ENCODE peak calls at places on chromosomes 13 and 19, in four cellular contexts. L is NCI-H345, M is tibial nerve, N is left lung. Y is an unnamed sample.

GRCh38 chr13:50161052-50161451 is 145.8 kb downstream of the KCNRG start:
- DNase-seq in L (no peak), N (no peak), M (no peak), Y (no peak)

GRCh38 chr13:110359840-110360301 is 52.8 kb downstream of the COL4A2 start:
- DNase-seq in L (no peak), M (no peak), N (no peak), Y (no peak)

GRCh38 chr19:47485210-47485609 is 1.2 kb upstream of the KPTN start:
- DNase-seq in L (no peak), M (no peak), N (no peak), Y (no peak)

GRCh38 chr13:59269476-59269875 is 894.3 kb downstream of the DIAPH3 start:
- DNase-seq in M (no peak), L (no peak), N (no peak), Y (no peak)

GRCh38 chr13:78881054-78881453 is 222.1 kb upstream of the OBI1 start:
- DNase-seq in N (no peak), M (no peak), L (peak), Y (no peak)

GRCh38 chr19:55490478-55491436 is 2.5 kb downstream of the SSC5D start:
- DNase-seq in M (no peak), N (peak), L (no peak), Y (no peak)

GRCh38 chr13:110651726-110652230 is 36.4 kb downstream of the NAXD start:
- DNase-seq in M (no peak), N (peak), L (no peak), Y (no peak)

GRCh38 chr19:58560007-58560887 is 1.8 kb upstream of the UBE2M start:
- DNase-seq in M (no peak), N (peak), L (no peak), Y (no peak)

GRCh38 chr13:79450110-79450509 is 30.8 kb upstream of the NDFIP2 start:
- DNase-seq in L (no peak), M (no peak), N (no peak), Y (no peak)

GRCh38 chr19:57773488-57773887 is 4.0 kb downstream of the ZNF586 start:
- DNase-seq in M (no peak), N (no peak), L (no peak), Y (peak)

GRCh38 chr19:50580970-50581636 is 12.9 kb upstream of the LRRC4B start:
- DNase-seq in N (no peak), M (no peak), L (no peak), Y (no peak)

GRCh38 chr19:364496-365287 is 20.1 kb upstream of the MIER2 start:
- DNase-seq in M (no peak), L (no peak), N (no peak), Y (no peak)

GRCh38 chr19:45469835-45470146 is 2.0 kb downstream of the FOSB start:
- DNase-seq in L (peak), N (no peak), M (peak), Y (no peak)

GRCh38 chr19:19211499-19212432 is at the start of gene NCAN:
- DNase-seq in N (peak), L (no peak), M (no peak), Y (no peak)

GRCh38 chr13:76552373-76552772 is 333.8 kb downstream of the KCTD12 start:
- DNase-seq in N (no peak), L (no peak), M (no peak), Y (no peak)

GRCh38 chr19:6663236-6664187 is 6.4 kb downstream of the TNFSF14 start:
- DNase-seq in L (no peak), M (no peak), N (no peak), Y (no peak)

GRCh38 chr19:23384166-23384565 is 11.1 kb downstream of the ZNF91 start:
- DNase-seq in M (no peak), L (no peak), N (no peak), Y (no peak)

GRCh38 chr13:91540157-91540736 is 141.8 kb downstream of the GPC5 start:
- DNase-seq in N (no peak), M (no peak), L (no peak), Y (no peak)

GRCh38 chr13:36778083-36778671 is 40.8 kb upstream of the RFXAP start:
- DNase-seq in N (no peak), L (no peak), M (no peak), Y (no peak)

GRCh38 chr19:42619271-42619670 is 24.5 kb upstream of the CEACAM8 start:
- DNase-seq in L (no peak), M (no peak), N (no peak), Y (no peak)

GRCh38 chr13:23634897-23635296 is 64.7 kb downstream of the TNFRSF19 start:
- DNase-seq in M (no peak), L (no peak), N (no peak), Y (no peak)

GRCh38 chr19:42528354-42529247 is at the start of gene CEACAM1:
- DNase-seq in N (peak), M (no peak), L (peak), Y (no peak)

GRCh38 chr13:21812192-21812626 is 141.3 kb downstream of the FGF9 start:
- DNase-seq in L (peak), M (no peak), N (no peak), Y (no peak)

GRCh38 chr13:112187527-112188297 is 120.8 kb downstream of the SOX1 start:
- DNase-seq in L (no peak), M (no peak), N (no peak), Y (no peak)

GRCh38 chr13:60765700-60766411 is 368.8 kb downstream of the TDRD3 start:
- DNase-seq in M (no peak), N (no peak), L (no peak), Y (no peak)

GRCh38 chr19:18390075-18390909 is 4.3 kb downstream of the GDF15 start:
- DNase-seq in M (no peak), L (no peak), N (no peak), Y (no peak)

GRCh38 chr19:16371540-16371986 is 46.9 kb downstream of the KLF2 start:
- DNase-seq in M (no peak), N (peak), L (no peak), Y (no peak)

GRCh38 chr19:3285647-3286176 is 61.3 kb downstream of the CELF5 start:
- DNase-seq in M (no peak), L (peak), N (no peak), Y (no peak)

GRCh38 chr13:65724261-65724660 is 1505.9 kb downstream of the PCDH9 start:
- DNase-seq in L (no peak), N (no peak), M (no peak), Y (no peak)

GRCh38 chr13:37960427-37960826 is 90.9 kb upstream of the TRPC4 start:
- DNase-seq in N (no peak), M (no peak), L (no peak), Y (no peak)

GRCh38 chr13:97165527-97166425 is 56.4 kb upstream of the MBNL2 start:
- DNase-seq in N (no peak), M (no peak), L (peak), Y (no peak)

GRCh38 chr13:106986033-106986484 is 418.1 kb upstream of the ARGLU1 start:
- DNase-seq in L (no peak), N (no peak), M (no peak), Y (peak)

GRCh38 chr19:18541992-18542935 is 1.1 kb downstream of the FKBP8 start:
- DNase-seq in M (no peak), N (no peak), L (no peak), Y (no peak)

GRCh38 chr13:50810998-50811397 is 32.5 kb downstream of the DLEU7 start:
- DNase-seq in L (no peak), M (no peak), N (no peak), Y (no peak)

Y was measured in gastrocnemius medialis.